ENCODE peak calls at places on chromosomes 1 and 21, in seven cellular contexts. G, P, R, I, F, Z and S are unnamed samples.

GRCh38 chr21:27423073-27423472 is 456.2 kb upstream of the ADAMTS5 start:
- DNase-seq in G (no peak), P (peak; percentile 93), R (peak; percentile 95), I (peak; percentile 36), F (peak; percentile 41), Z (peak; percentile 50), S (peak; percentile 35)

GRCh38 chr1:26351591-26352337 is 2.2 kb downstream of the CRYBG2 start:
- DNase-seq in G (peak; percentile 65), P (no peak), R (peak; percentile 39), I (peak; percentile 35), F (no peak), Z (no peak), S (no peak)

GRCh38 chr1:201266774-201267173 is 16.5 kb upstream of the PKP1 start:
- DNase-seq in G (no peak), P (peak; percentile 87), R (peak; percentile 83), I (no peak), F (no peak), Z (no peak), S (no peak)

GRCh38 chr1:49251385-49251784 is 474.7 kb upstream of the BEND5 start:
- DNase-seq in G (no peak), P (no peak), R (no peak), I (no peak), F (no peak), Z (no peak), S (no peak)

GRCh38 chr1:230002164-230002803 is 64.8 kb upstream of the GALNT2 start:
- DNase-seq in G (no peak), P (no peak), R (peak; percentile 9), I (peak; percentile 17), F (peak; percentile 66), Z (peak; percentile 37), S (no peak)

GRCh38 chr1:203403586-203403985 is 52.7 kb upstream of the FMOD start:
- DNase-seq in G (no peak), P (no peak), R (no peak), I (no peak), F (no peak), Z (no peak), S (no peak)

GRCh38 chr1:76269175-76269574 is 194.6 kb downstream of the ST6GALNAC3 start:
- DNase-seq in G (no peak), P (no peak), R (peak; percentile 70), I (no peak), F (no peak), Z (no peak), S (peak; percentile 7)

GRCh38 chr1:15029786-15030185 is 123.8 kb upstream of the TMEM51 start:
- DNase-seq in G (no peak), P (no peak), R (no peak), I (no peak), F (no peak), Z (no peak), S (no peak)

GRCh38 chr1:34164510-34165381 is at the start of gene CSMD2:
- DNase-seq in G (no peak), P (peak; percentile 11), R (peak; percentile 31), I (no peak), F (no peak), Z (no peak), S (no peak)

GRCh38 chr1:8589571-8589970 is 227.9 kb downstream of the RERE start:
- DNase-seq in G (no peak), P (no peak), R (no peak), I (no peak), F (no peak), Z (no peak), S (no peak)
- TF ChIP-seq CTCF in G (no peak), P (no peak), R (no peak), I (no peak), F (no peak), Z (no peak), S (no peak)

GRCh38 chr1:38888423-38889333 is 7.3 kb upstream of the GJA9 start:
- DNase-seq in G (no peak), P (no peak), R (no peak), I (no peak), F (no peak), Z (no peak), S (no peak)

GRCh38 chr1:38896169-38896568 is 14.8 kb upstream of the GJA9 start:
- DNase-seq in G (no peak), P (no peak), R (no peak), I (no peak), F (no peak), Z (no peak), S (no peak)

GRCh38 chr1:38892976-38893375 is 11.6 kb upstream of the GJA9 start:
- DNase-seq in G (no peak), P (no peak), R (no peak), I (no peak), F (no peak), Z (no peak), S (no peak)

GRCh38 chr1:38889589-38889988 is 8.2 kb upstream of the GJA9 start:
- DNase-seq in G (no peak), P (no peak), R (no peak), I (no peak), F (no peak), Z (no peak), S (no peak)

DNA sequence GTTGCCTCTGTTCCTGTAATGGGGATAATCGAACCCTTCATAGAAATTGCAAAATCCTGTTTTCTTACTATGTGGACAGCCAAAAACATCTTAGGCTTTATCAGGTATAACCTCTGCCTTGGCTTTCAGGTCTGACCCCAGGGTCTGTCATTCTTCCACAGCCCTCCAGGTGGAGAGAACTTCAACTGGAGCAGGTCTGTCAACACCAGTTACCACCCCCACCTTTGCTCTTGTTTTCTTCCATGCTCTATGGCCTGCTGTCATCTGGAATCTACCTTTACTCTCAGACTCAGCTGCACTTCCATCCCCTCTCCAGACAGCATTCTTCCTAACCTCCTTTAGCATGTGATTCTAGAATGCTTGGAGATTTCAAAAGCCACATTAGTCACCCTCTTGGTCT is 10.4 kb upstream of the GJA9 start:
- DNase-seq in G (no peak), P (no peak), R (peak; percentile 14), I (no peak), F (no peak), Z (no peak), S (no peak)
- TF ChIP-seq CTCF in G (no peak), P (no peak), R (peak; percentile 22), I (no peak), F (no peak), Z (no peak), S (no peak)

GRCh38 chr1:109963864-109964263 is 20.7 kb upstream of the AHCYL1 start:
- DNase-seq in G (no peak), P (no peak), R (peak; percentile 52), I (no peak), F (no peak), Z (no peak), S (no peak)

GRCh38 chr1:109954180-109954579 is 30.4 kb upstream of the AHCYL1 start:
- DNase-seq in G (no peak), P (no peak), R (no peak), I (no peak), F (no peak), Z (no peak), S (no peak)

GRCh38 chr1:109959632-109959973 is 25.0 kb upstream of the AHCYL1 start:
- DNase-seq in G (no peak), P (no peak), R (no peak), I (no peak), F (no peak), Z (no peak), S (no peak)

GRCh38 chr1:109960745-109961094 is 23.8 kb upstream of the AHCYL1 start:
- DNase-seq in G (no peak), P (no peak), R (no peak), I (no peak), F (no peak), Z (no peak), S (no peak)

GRCh38 chr1:109959974-109960744 is 24.4 kb upstream of the AHCYL1 start:
- DNase-seq in G (no peak), P (peak; percentile 39), R (peak; percentile 94), I (no peak), F (no peak), Z (no peak), S (no peak)
- TF ChIP-seq CTCF in G (peak; percentile 13), P (no peak), R (peak; percentile 34), I (no peak), F (no peak), Z (no peak), S (no peak)

DNA sequence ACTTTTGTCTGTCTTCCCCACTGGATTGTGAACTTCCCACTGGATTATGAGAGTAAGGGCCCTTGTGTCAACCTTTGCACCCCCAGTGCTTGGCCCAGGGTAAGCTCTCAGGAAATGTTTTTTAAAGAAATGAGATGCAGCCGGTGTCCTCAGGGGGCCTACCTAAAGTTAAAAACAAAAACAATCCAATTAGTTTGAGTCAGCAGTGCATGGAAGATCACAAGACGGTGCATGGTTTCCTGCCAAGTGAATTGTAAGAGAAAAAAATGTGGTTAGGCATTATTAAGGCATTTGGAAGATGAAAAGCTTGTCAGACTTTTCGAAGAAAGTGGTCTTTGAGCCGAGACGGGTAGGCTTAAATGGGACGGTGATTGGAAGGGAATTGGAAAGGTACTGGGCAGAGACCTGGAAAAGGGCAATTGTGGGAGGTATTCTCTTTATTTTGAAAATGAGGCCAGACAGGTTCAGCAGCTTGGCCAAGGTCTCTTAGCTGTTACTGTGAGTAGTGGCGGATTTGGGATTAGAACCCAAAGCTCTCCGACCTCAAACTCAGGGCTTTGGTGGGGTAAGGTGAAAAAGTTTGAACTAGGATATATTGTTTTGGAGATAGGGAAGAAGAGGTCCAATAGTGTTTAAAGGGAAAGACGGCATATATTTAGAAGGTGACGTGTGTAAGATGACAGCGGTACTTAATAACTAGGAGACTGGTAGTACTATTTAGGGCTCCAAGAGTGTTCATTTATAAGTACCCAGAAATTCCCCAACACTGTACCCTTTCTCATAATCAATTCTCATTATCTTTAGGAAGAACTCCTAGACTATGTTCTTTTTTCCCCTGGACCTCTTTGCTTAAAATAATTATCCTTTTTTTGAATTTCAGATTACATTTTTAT is 1.2 kb downstream of the LYPLAL1 start:
- DNase-seq in G (no peak), P (peak; percentile 60), R (peak; percentile 98), I (peak; percentile 10), F (peak; percentile 16), Z (peak; percentile 34), S (peak; percentile 20)
- TF ChIP-seq CTCF in G (no peak), P (no peak), R (peak; percentile 2), I (no peak), F (no peak), Z (no peak), S (no peak)

GRCh38 chr1:190416239-190416638 is 61.4 kb downstream of the BRINP3 start:
- DNase-seq in G (no peak), P (no peak), R (no peak), I (no peak), F (no peak), Z (no peak), S (no peak)
- TF ChIP-seq CTCF in G (no peak), P (no peak), R (peak; percentile 22), I (no peak), F (no peak), Z (no peak), S (no peak)

GRCh38 chr1:209937996-209938959 is at the start of gene SYT14:
- DNase-seq in G (no peak), P (no peak), R (peak; percentile 27), I (no peak), F (no peak), Z (no peak), S (no peak)
- TF ChIP-seq CTCF in G (no peak), P (no peak), R (no peak), I (no peak), F (no peak), Z (no peak), S (no peak)

DNA sequence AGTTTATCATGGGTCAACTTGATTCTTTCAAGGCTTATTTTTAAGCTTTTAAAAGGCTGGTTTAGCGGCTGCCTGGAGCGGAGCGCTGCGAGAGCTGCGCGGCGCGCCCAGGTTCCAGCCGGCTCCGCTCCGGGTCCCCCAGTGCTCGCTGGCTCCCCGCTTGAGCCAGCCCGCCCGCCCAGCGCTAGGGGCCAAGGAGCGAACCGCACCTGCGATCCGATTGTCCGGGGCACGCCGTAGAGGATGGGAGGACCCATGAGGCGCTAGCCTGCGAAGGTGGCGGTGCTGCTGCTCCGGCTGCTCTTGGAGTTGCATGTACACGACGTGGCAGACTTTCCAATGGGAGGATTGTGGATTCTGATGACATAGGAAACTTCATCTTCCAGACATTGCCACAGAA is 9.9 kb upstream of the CFHR4 start:
- DNase-seq in G (no peak), P (no peak), R (peak; percentile 23), I (no peak), F (no peak), Z (no peak), S (no peak)
- TF ChIP-seq CTCF in G (no peak), P (no peak), R (no peak), I (no peak), F (no peak), Z (no peak), S (no peak)